ENCODE peak calls at places on chromosomes 6 and 20, in seven cellular contexts. Q is Daoy; K is activated CD4-positive, alpha-beta T cell treated with anti-CD3 and anti-CD28 coated beads for 48 hours; Z is HCEC 1CT; C is myocyte; V is caudate nucleus; H is T-cell. B is an unnamed sample.

GRCh38 chr6:45527210-45527609 is 149.5 kb upstream of the SUPT3H start:
- DNase-seq in Q (no peak), K (no peak), Z (no peak), C (no peak), V (no peak), H (no peak), B (no peak)

GRCh38 chr6:54981647-54982046 is 135.1 kb downstream of the FAM83B start:
- DNase-seq in Q (no peak), K (no peak), Z (peak), C (no peak), V (no peak), H (no peak), B (peak)

GRCh38 chr6:1611572-1612385 is 2.1 kb downstream of the FOXC1 start:
- DNase-seq in Q (peak), K (no peak), Z (peak), C (peak), V (no peak), H (no peak), B (peak)

GRCh38 chr6:40315055-40315454 is 272.1 kb downstream of the LRFN2 start:
- DNase-seq in Q (no peak), K (no peak), Z (no peak), C (peak), V (no peak), H (no peak), B (no peak)

GRCh38 chr20:2390971-2391675 is 10.4 kb downstream of the TGM6 start:
- DNase-seq in Q (no peak), K (no peak), Z (no peak), C (no peak), V (no peak), H (no peak), B (no peak)

GRCh38 chr6:122696079-122696478 is 83.4 kb upstream of the FABP7 start:
- DNase-seq in Q (peak), K (no peak), Z (peak), C (peak), V (no peak), H (no peak), B (peak)

GRCh38 chr20:35514371-35514960 is 15.0 kb downstream of the C20orf173 start:
- DNase-seq in Q (no peak), K (no peak), Z (no peak), C (no peak), V (no peak), H (no peak), B (no peak)

GRCh38 chr6:159398633-159399032 is 229.4 kb downstream of the FNDC1 start:
- DNase-seq in Q (no peak), K (no peak), Z (no peak), C (no peak), V (no peak), H (no peak), B (no peak)

GRCh38 chr6:113776998-113777397 is 80.1 kb upstream of the MARCKS start:
- DNase-seq in Q (no peak), K (no peak), Z (no peak), C (no peak), V (no peak), H (no peak), B (no peak)

GRCh38 chr6:150252714-150253444 is 110.0 kb downstream of the PPP1R14C start:
- DNase-seq in Q (peak), K (no peak), Z (no peak), C (no peak), V (no peak), H (no peak), B (no peak)

GRCh38 chr6:160882741-160883340 is 108.7 kb upstream of the MAP3K4 start:
- DNase-seq in Q (peak), K (no peak), Z (peak), C (no peak), V (no peak), H (no peak), B (peak)

B was measured in foreskin fibroblast.